ENCODE peak calls at places on chromosomes 7 and 10, in seven cellular contexts. One of them, this sample, is unnamed. For H4K20me1 and H3K4me1, the result is how much of the 10 kb centered on the place peaks cover.

GRCh38 chr7:75950111-75950681 is 35.2 kb downstream of the POR start:
- DNase-seq in K562: no peak
- DNase-seq in IMR-90: no peak
- DNase-seq in fibroblast of lung: no peak
- DNase-seq in PC-3: peak
- DNase-seq in DND-41: no peak
- DNase-seq in endothelial cell of umbilical vein: no peak
- DNase-seq in this sample: no peak

GRCh38 chr7:84384417-84384816 is 189.8 kb upstream of the SEMA3A start:
- DNase-seq in K562: no peak
- DNase-seq in IMR-90: peak
- DNase-seq in fibroblast of lung: no peak
- DNase-seq in PC-3: no peak
- DNase-seq in DND-41: no peak
- DNase-seq in endothelial cell of umbilical vein: no peak
- DNase-seq in this sample: no peak

GRCh38 chr10:54613162-54613561 is 187.9 kb downstream of the PCDH15 start:
- DNase-seq in K562: no peak
- DNase-seq in IMR-90: no peak
- DNase-seq in fibroblast of lung: peak
- DNase-seq in PC-3: peak
- DNase-seq in DND-41: no peak
- DNase-seq in endothelial cell of umbilical vein: peak
- DNase-seq in this sample: no peak

GRCh38 chr7:110484316-110484715 is 606.6 kb upstream of the LRRN3 start:
- DNase-seq in K562: no peak
- DNase-seq in IMR-90: no peak
- DNase-seq in fibroblast of lung: no peak
- DNase-seq in PC-3: no peak
- DNase-seq in DND-41: no peak
- DNase-seq in endothelial cell of umbilical vein: no peak
- DNase-seq in this sample: no peak

GRCh38 chr10:75662715-75663114 is 231.3 kb downstream of the LRMDA start:
- DNase-seq in K562: no peak
- DNase-seq in IMR-90: no peak
- DNase-seq in fibroblast of lung: peak
- DNase-seq in PC-3: no peak
- DNase-seq in DND-41: no peak
- DNase-seq in endothelial cell of umbilical vein: no peak
- DNase-seq in this sample: no peak

GRCh38 chr10:91617073-91617580 is 15.7 kb downstream of the PPP1R3C start:
- DNase-seq in K562: no peak
- DNase-seq in IMR-90: peak
- DNase-seq in fibroblast of lung: peak
- DNase-seq in PC-3: peak
- DNase-seq in DND-41: no peak
- DNase-seq in endothelial cell of umbilical vein: peak
- DNase-seq in this sample: no peak

GRCh38 chr10:99461230-99461629 is 30.8 kb upstream of the GOT1 start:
- DNase-seq in K562: no peak
- DNase-seq in IMR-90: peak
- DNase-seq in fibroblast of lung: peak
- DNase-seq in PC-3: peak
- DNase-seq in DND-41: no peak
- DNase-seq in endothelial cell of umbilical vein: peak
- DNase-seq in this sample: no peak

GRCh38 chr7:105934577-105935185 is 28.4 kb upstream of the CDHR3 start:
- DNase-seq in K562: no peak
- DNase-seq in IMR-90: peak
- DNase-seq in fibroblast of lung: peak
- DNase-seq in PC-3: peak
- DNase-seq in DND-41: no peak
- DNase-seq in endothelial cell of umbilical vein: no peak
- DNase-seq in this sample: peak

GRCh38 chr10:6409982-6410694 is 169.9 kb downstream of the PRKCQ start:
- DNase-seq in K562: no peak
- DNase-seq in IMR-90: peak
- DNase-seq in fibroblast of lung: peak
- DNase-seq in PC-3: no peak
- DNase-seq in DND-41: peak
- DNase-seq in endothelial cell of umbilical vein: peak
- DNase-seq in this sample: no peak

GRCh38 chr10:63630928-63631685 is 109.9 kb downstream of the REEP3 start:
- DNase-seq in K562: no peak
- DNase-seq in IMR-90: peak
- DNase-seq in fibroblast of lung: peak
- DNase-seq in PC-3: no peak
- DNase-seq in DND-41: no peak
- DNase-seq in endothelial cell of umbilical vein: no peak
- DNase-seq in this sample: no peak

GRCh38 chr10:111122127-111122526 is 45.3 kb downstream of the ADRA2A start:
- DNase-seq in K562: no peak
- DNase-seq in IMR-90: no peak
- DNase-seq in fibroblast of lung: no peak
- DNase-seq in PC-3: no peak
- DNase-seq in DND-41: no peak
- DNase-seq in endothelial cell of umbilical vein: no peak
- DNase-seq in this sample: no peak

GRCh38 chr7:105408791-105409410 is 20.2 kb upstream of the SRPK2 start:
- DNase-seq in K562: no peak
- DNase-seq in IMR-90: peak
- DNase-seq in fibroblast of lung: no peak
- DNase-seq in PC-3: no peak
- DNase-seq in DND-41: no peak
- DNase-seq in endothelial cell of umbilical vein: no peak
- DNase-seq in this sample: no peak

GRCh38 chr10:77609781-77610272 is 27.8 kb downstream of the KCNMA1 start:
- DNase-seq in K562: no peak
- DNase-seq in IMR-90: peak
- DNase-seq in fibroblast of lung: peak
- DNase-seq in PC-3: no peak
- DNase-seq in DND-41: no peak
- DNase-seq in endothelial cell of umbilical vein: no peak
- DNase-seq in this sample: no peak

GRCh38 chr7:158353606-158354570 is 233.7 kb downstream of the PTPRN2 start:
- DNase-seq in K562: peak
- DNase-seq in IMR-90: no peak
- DNase-seq in fibroblast of lung: no peak
- DNase-seq in PC-3: peak
- DNase-seq in DND-41: peak
- DNase-seq in endothelial cell of umbilical vein: no peak
- DNase-seq in this sample: peak

GRCh38 chr10:32328499-32328898 is 18.5 kb downstream of the EPC1 start:
- DNase-seq in K562: no peak
- DNase-seq in IMR-90: no peak
- DNase-seq in fibroblast of lung: no peak
- DNase-seq in PC-3: no peak
- DNase-seq in DND-41: no peak
- DNase-seq in endothelial cell of umbilical vein: no peak
- DNase-seq in this sample: no peak

GRCh38 chr7:140039071-140039470 is 23.7 kb downstream of the PARP12 start:
- DNase-seq in K562: no peak
- DNase-seq in IMR-90: no peak
- DNase-seq in fibroblast of lung: no peak
- DNase-seq in PC-3: no peak
- DNase-seq in DND-41: no peak
- DNase-seq in endothelial cell of umbilical vein: peak
- DNase-seq in this sample: no peak

GRCh38 chr7:84697506-84697905 is 489.4 kb downstream of the SEMA3D start:
- DNase-seq in K562: no peak
- DNase-seq in IMR-90: peak
- DNase-seq in fibroblast of lung: peak
- DNase-seq in PC-3: peak
- DNase-seq in DND-41: no peak
- DNase-seq in endothelial cell of umbilical vein: peak
- DNase-seq in this sample: no peak

GRCh38 chr7:153887756-153888591 is 164.2 kb upstream of the DPP6 start:
- DNase-seq in K562: no peak
- DNase-seq in IMR-90: no peak
- DNase-seq in fibroblast of lung: no peak
- DNase-seq in PC-3: no peak
- DNase-seq in DND-41: no peak
- DNase-seq in endothelial cell of umbilical vein: no peak
- DNase-seq in this sample: peak

GRCh38 chr7:22219739-22220493 is 137.0 kb downstream of the RAPGEF5 start:
- DNase-seq in K562: no peak
- DNase-seq in IMR-90: no peak
- DNase-seq in fibroblast of lung: no peak
- DNase-seq in PC-3: no peak
- DNase-seq in DND-41: no peak
- DNase-seq in endothelial cell of umbilical vein: peak
- DNase-seq in this sample: no peak

GRCh38 chr7:968205-968754 is 7.1 kb downstream of the COX19 start:
- DNase-seq in K562: no peak
- DNase-seq in IMR-90: no peak
- DNase-seq in fibroblast of lung: no peak
- DNase-seq in PC-3: no peak
- DNase-seq in DND-41: no peak
- DNase-seq in endothelial cell of umbilical vein: no peak
- DNase-seq in this sample: no peak

GRCh38 chr7:964401-965231 is 10.1 kb upstream of the ADAP1 start:
- DNase-seq in K562: peak
- DNase-seq in IMR-90: peak
- DNase-seq in fibroblast of lung: peak
- DNase-seq in PC-3: peak
- DNase-seq in DND-41: no peak
- DNase-seq in endothelial cell of umbilical vein: no peak
- DNase-seq in this sample: peak

GRCh38 chr7:969403-969802 is 5.9 kb downstream of the COX19 start:
- DNase-seq in K562: no peak
- DNase-seq in IMR-90: no peak
- DNase-seq in fibroblast of lung: no peak
- DNase-seq in PC-3: no peak
- DNase-seq in DND-41: no peak
- DNase-seq in endothelial cell of umbilical vein: no peak
- DNase-seq in this sample: no peak

GRCh38 chr7:966291-967069 is 8.9 kb downstream of the COX19 start:
- DNase-seq in K562: no peak
- DNase-seq in IMR-90: no peak
- DNase-seq in fibroblast of lung: no peak
- DNase-seq in PC-3: no peak
- DNase-seq in DND-41: no peak
- DNase-seq in endothelial cell of umbilical vein: no peak
- DNase-seq in this sample: no peak

DNA sequence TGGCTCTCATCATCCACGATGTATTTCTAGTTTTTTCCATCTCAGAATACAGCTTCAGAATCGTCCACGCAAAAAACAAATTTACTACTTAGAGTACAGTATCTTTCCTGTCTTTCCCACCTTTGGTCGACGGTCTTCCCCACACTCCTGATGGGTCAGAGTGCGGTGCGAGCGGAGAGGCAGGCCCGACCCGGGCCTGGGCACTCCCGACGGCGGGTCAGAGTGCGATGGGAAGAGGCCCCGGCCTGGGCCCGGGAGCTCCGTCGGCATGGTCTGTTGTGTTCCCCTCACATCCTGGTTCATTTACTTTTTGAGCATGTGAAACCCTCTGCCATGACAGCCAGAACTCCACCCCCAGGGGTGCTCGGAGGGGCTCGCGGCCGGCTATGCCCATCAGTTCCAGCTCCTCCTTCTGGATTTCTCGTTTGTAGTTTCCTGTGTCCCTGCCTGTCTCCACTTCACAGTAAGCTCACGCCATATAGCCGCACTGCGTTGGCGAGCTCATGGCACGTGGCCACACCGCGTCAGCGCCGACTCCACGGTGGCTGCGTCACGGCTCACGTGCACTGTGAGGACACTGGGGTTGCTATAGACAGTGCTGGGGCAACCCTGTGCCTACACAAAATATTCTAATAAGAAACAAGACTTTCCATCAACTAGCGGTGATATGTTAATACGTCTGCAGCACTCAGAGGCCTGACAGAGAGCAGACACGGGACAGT is 7.8 kb downstream of the COX19 start:
- DNase-seq in K562: no peak
- DNase-seq in IMR-90: no peak
- DNase-seq in fibroblast of lung: no peak
- DNase-seq in PC-3: no peak
- DNase-seq in DND-41: no peak
- DNase-seq in endothelial cell of umbilical vein: no peak
- DNase-seq in this sample: no peak
- H4K20me1 ChIP-seq in K562: under half
- H4K20me1 ChIP-seq in IMR-90: under half
- H4K20me1 ChIP-seq in fibroblast of lung: under half
- H4K20me1 ChIP-seq in PC-3: under half
- H4K20me1 ChIP-seq in DND-41: under half
- H4K20me1 ChIP-seq in endothelial cell of umbilical vein: under half
- H4K20me1 ChIP-seq in this sample: under half

GRCh38 chr7:7969306-7970112 is 913 bp downstream of the GLCCI1 start:
- DNase-seq in K562: no peak
- DNase-seq in IMR-90: peak
- DNase-seq in fibroblast of lung: peak
- DNase-seq in PC-3: peak
- DNase-seq in DND-41: peak
- DNase-seq in endothelial cell of umbilical vein: peak
- DNase-seq in this sample: peak
- H3K4me1 ChIP-seq in K562: under half
- H3K4me1 ChIP-seq in IMR-90: under half
- H3K4me1 ChIP-seq in fibroblast of lung: under half
- H3K4me1 ChIP-seq in PC-3: under half
- H3K4me1 ChIP-seq in DND-41: under half
- H3K4me1 ChIP-seq in endothelial cell of umbilical vein: under half
- H3K4me1 ChIP-seq in this sample: under half

DNA sequence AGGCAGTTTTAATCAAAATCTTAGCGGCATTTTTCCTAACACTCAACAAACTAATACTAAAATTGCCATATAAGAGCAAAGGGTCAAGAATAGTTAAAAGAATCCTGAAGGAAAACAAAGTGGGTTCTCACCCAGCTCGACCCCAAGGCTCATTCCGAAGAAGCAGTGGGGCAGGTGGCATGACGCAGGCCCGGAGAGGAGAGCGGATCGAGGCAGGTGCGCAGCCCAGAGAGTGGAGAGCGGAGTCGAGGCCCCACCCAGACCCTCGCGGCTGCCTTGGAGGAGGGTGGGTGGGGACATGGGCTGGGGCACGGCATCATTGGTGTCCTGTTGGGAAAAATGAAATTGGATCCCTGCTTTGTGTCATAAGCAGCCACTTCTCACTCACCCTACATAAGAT is 109.8 kb downstream of the INPP5A start:
- DNase-seq in K562: no peak
- DNase-seq in IMR-90: no peak
- DNase-seq in fibroblast of lung: no peak
- DNase-seq in PC-3: no peak
- DNase-seq in DND-41: no peak
- DNase-seq in endothelial cell of umbilical vein: no peak
- DNase-seq in this sample: no peak
- H4K20me1 ChIP-seq in K562: under half
- H4K20me1 ChIP-seq in IMR-90: under half
- H4K20me1 ChIP-seq in fibroblast of lung: under half
- H4K20me1 ChIP-seq in PC-3: under half
- H4K20me1 ChIP-seq in DND-41: half or more
- H4K20me1 ChIP-seq in endothelial cell of umbilical vein: under half
- H4K20me1 ChIP-seq in this sample: under half

DNA sequence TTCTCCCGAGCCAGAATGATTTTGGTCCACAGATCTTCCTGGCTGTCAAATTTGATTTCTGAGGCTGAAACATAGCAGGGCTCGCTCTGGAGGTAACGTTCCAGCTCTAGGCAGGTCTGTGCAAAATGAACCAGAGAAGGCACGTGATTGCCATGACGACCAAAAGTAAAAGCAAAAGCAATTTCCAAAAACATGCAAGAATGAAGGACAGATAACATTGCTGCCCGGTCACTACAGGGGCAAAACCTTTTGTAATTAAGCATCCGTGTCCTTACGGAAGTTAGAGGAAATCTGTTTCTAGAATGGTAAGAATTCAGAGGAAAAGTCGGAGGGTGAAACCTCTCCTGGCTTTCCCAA is 2.9 kb downstream of the KLF6 start:
- DNase-seq in K562: no peak
- DNase-seq in IMR-90: no peak
- DNase-seq in fibroblast of lung: no peak
- DNase-seq in PC-3: no peak
- DNase-seq in DND-41: peak
- DNase-seq in endothelial cell of umbilical vein: no peak
- DNase-seq in this sample: no peak
- H3K4me1 ChIP-seq in K562: under half
- H3K4me1 ChIP-seq in IMR-90: under half
- H3K4me1 ChIP-seq in fibroblast of lung: under half
- H3K4me1 ChIP-seq in PC-3: half or more
- H3K4me1 ChIP-seq in DND-41: half or more
- H3K4me1 ChIP-seq in endothelial cell of umbilical vein: half or more
- H3K4me1 ChIP-seq in this sample: under half

This sample was measured in neural progenitor cell.